ENCODE peak calls at places on chromosome 6, in seven cellular contexts. W is choroid plexus epithelial cell; J is hepatocyte; A is DND-41; K is cardiac muscle cell; L is CD8-positive, alpha-beta T cell; S is lower leg skin. Z is an unnamed sample.
A peak's percentile ranks its signal among the peaks of the same experiment; 100 is the strongest.

GRCh38 chr6:156731436-156731835 is 45.7 kb upstream of the ARID1B start:
- DNase-seq in W (peak; percentile 19), J (no peak), A (no peak), K (peak; percentile 21), L (no peak), S (no peak), Z (no peak)

GRCh38 chr6:135299256-135299655 is 118.1 kb downstream of the MYB start:
- DNase-seq in W (peak; percentile 88), J (no peak), A (no peak), K (peak; percentile 80), L (no peak), S (no peak), Z (peak; percentile 72)

GRCh38 chr6:149065658-149066556 is 251.6 kb upstream of the TAB2 start:
- DNase-seq in W (peak; percentile 28), J (no peak), A (peak; percentile 84), K (peak; percentile 58), L (peak; percentile 59), S (no peak), Z (peak; percentile 25)

GRCh38 chr6:30907758-30908591 is at the start of gene GTF2H4:
- DNase-seq in W (peak; percentile 99), J (peak; percentile 98), A (peak; percentile 98), K (peak; percentile 99), L (peak; percentile 95), S (peak; percentile 97), Z (peak; percentile 99)

GRCh38 chr6:158955265-158955664 is 44.7 kb downstream of the RSPH3 start:
- DNase-seq in W (peak; percentile 7), J (no peak), A (no peak), K (no peak), L (no peak), S (no peak), Z (no peak)

GRCh38 chr6:48825501-48826317 is 637.3 kb downstream of the MMUT start:
- DNase-seq in W (peak; percentile 73), J (no peak), A (no peak), K (peak; percentile 59), L (no peak), S (no peak), Z (no peak)

GRCh38 chr6:78598966-78599365 is 268.4 kb upstream of the IRAK1BP1 start:
- DNase-seq in W (peak; percentile 90), J (no peak), A (no peak), K (peak; percentile 88), L (no peak), S (no peak), Z (peak; percentile 71)

GRCh38 chr6:23690650-23691049 is 435.4 kb upstream of the NRSN1 start:
- DNase-seq in W (no peak), J (no peak), A (no peak), K (no peak), L (no peak), S (no peak), Z (no peak)

GRCh38 chr6:65650086-65650485 is 56.9 kb downstream of the EYS start:
- DNase-seq in W (no peak), J (no peak), A (no peak), K (no peak), L (no peak), S (no peak), Z (no peak)

GRCh38 chr6:129598244-129599187 is 111.5 kb downstream of the ARHGAP18 start:
- DNase-seq in W (peak; percentile 91), J (peak; percentile 72), A (peak; percentile 32), K (peak; percentile 87), L (no peak), S (no peak), Z (no peak)

GRCh38 chr6:10584607-10585006 is 63.5 kb downstream of the GCNT2 start:
- DNase-seq in W (no peak), J (no peak), A (no peak), K (no peak), L (no peak), S (no peak), Z (no peak)

GRCh38 chr6:128768187-128768586 is 114.8 kb upstream of the LAMA2 start:
- DNase-seq in W (no peak), J (no peak), A (no peak), K (no peak), L (no peak), S (no peak), Z (no peak)

GRCh38 chr6:69785697-69786096 is 11.1 kb downstream of the LMBRD1 start:
- DNase-seq in W (no peak), J (no peak), A (no peak), K (no peak), L (no peak), S (no peak), Z (no peak)

GRCh38 chr6:3446197-3446596 is 10.7 kb downstream of the SLC22A23 start:
- DNase-seq in W (no peak), J (no peak), A (no peak), K (no peak), L (no peak), S (no peak), Z (no peak)

GRCh38 chr6:13273931-13274706 is 54.2 kb downstream of the TBC1D7 start:
- DNase-seq in W (no peak), J (no peak), A (no peak), K (no peak), L (peak; percentile 50), S (peak; percentile 28), Z (no peak)

GRCh38 chr6:157757430-157758403 is 65.3 kb upstream of the SNX9 start:
- DNase-seq in W (no peak), J (no peak), A (no peak), K (no peak), L (no peak), S (no peak), Z (no peak)

GRCh38 chr6:157755752-157756411 is 67.2 kb upstream of the SNX9 start:
- DNase-seq in W (no peak), J (no peak), A (no peak), K (no peak), L (no peak), S (no peak), Z (no peak)

GRCh38 chr6:157755032-157755751 is 67.9 kb upstream of the SNX9 start:
- DNase-seq in W (peak; percentile 50), J (no peak), A (no peak), K (no peak), L (no peak), S (no peak), Z (no peak)

GRCh38 chr6:157758516-157759023 is 64.5 kb upstream of the SNX9 start:
- DNase-seq in W (no peak), J (no peak), A (no peak), K (no peak), L (no peak), S (no peak), Z (no peak)

GRCh38 chr6:157756708-157757429 is 66.2 kb upstream of the SNX9 start:
- DNase-seq in W (peak; percentile 82), J (peak; percentile 93), A (peak; percentile 81), K (peak; percentile 87), L (peak; percentile 86), S (peak; percentile 83), Z (peak; percentile 68)
- H3K4me3 ChIP-seq in W (peak overlapping the region; percentile 30), J (no peak overlapping the region), A (no peak overlapping the region), K (no peak overlapping the region), L (peak overlapping the region; percentile 7), S (no peak overlapping the region), Z (peak overlapping the region; percentile 30)

DNA sequence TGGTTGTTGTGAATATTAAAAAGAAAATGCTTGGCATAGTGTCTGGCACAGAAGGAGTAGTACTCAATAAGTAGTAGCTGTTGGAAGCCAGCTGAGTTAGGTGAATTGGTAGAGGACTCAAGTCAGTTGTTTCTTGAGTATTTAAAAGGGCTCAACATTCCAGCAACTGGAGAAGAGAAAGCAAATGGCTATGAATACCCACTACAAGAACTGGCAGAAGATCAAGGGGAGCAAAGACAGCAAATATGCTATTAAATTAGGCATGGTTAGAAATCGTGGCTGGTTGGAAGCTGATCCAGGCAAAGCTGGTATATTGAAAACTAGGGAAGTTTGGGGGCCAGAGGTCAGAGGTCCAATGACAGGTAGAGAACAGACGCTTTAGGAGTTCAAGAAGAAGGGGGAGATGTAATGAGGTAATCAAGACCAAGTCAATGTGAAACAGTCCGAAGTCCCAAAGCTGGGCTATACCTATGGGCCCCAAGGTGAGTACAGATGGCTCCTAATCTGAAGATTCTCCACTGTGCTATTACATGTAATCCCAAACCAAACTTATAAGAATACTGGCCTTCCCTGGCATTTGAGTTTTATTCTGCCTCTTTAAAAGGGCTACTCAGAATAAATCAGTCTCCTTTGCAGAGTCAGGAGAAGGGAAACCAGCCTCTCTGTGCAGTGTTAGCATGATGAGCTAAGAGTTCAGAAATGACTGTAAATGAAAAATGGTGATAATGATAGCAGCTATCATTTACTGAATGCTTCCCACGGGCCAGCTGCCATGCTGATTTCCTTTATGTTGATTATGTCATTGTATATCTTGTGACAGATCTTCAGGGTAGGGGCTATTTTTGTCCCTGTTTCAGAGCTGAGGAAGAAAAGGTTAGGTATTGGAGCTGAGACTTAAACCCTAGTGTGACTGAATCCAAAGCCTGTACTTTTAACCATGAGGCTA is 122.3 kb downstream of the ANKS1A start:
- DNase-seq in W (peak; percentile 18), J (no peak), A (no peak), K (no peak), L (no peak), S (no peak), Z (peak; percentile 18)
- H3K4me3 ChIP-seq in W (no peak overlapping the region), J (no peak overlapping the region), A (no peak overlapping the region), K (no peak overlapping the region), L (no peak overlapping the region), S (no peak overlapping the region), Z (no peak overlapping the region)

GRCh38 chr6:89353702-89354392 is 1.3 kb upstream of the UBE2J1 start:
- DNase-seq in W (no peak), J (no peak), A (no peak), K (no peak), L (no peak), S (no peak), Z (no peak)
- H3K4me3 ChIP-seq in W (no peak overlapping the region), J (no peak overlapping the region), A (peak overlapping the region; percentile 33), K (no peak overlapping the region), L (peak overlapping the region; percentile 58), S (no peak overlapping the region), Z (no peak overlapping the region)

DNA sequence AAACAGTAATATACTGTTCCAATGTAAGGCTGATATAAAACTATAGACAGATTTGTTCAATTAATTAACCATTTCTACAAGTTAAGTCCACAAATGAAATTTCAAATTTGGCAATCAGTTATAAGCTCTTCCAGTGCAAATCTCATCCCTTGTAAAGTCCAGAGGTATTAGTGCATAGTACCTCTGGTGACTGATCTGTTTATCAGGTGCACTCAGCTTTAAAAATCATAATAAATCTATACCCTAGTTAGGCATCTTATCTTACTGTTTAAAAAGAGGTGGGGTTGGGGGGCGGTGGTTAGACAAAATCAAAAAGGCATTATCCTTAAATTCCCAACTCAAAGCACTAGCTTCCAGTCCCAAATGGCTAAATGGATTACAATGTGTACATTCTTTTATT is 2.9 kb downstream of the FBXO30 start:
- DNase-seq in W (no peak), J (no peak), A (no peak), K (no peak), L (no peak), S (no peak), Z (no peak)
- H3K4me3 ChIP-seq in W (no peak overlapping the region), J (no peak overlapping the region), A (no peak overlapping the region), K (peak overlapping the region; percentile 67), L (no peak overlapping the region), S (no peak overlapping the region), Z (no peak overlapping the region)